ENCODE peak calls at places on chromosomes 11 and 22, in nine cellular contexts. P is activated naive CD8-positive, alpha-beta T cell treated with anti-CD3 and anti-CD28 coated beads, Interleukin-2, amount 50 U/mL, for 24 hours; X is progenitor cell of endocrine pancreas; H is left cardiac atrium; B is left lung; N is cardiac muscle cell; Y is BJ; C is neuronal stem cell; A is NCI-H1436. V is an unnamed sample.

GRCh38 chr11:133075351-133075750 is 456.9 kb downstream of the OPCML start:
- DNase-seq in P (no peak), X (no peak), H (no peak), B (no peak), N (no peak), Y (no peak), C (no peak), A (no peak), V (no peak)

GRCh38 chr11:12159351-12160099 is 49.1 kb downstream of the MICAL2 start:
- DNase-seq in P (peak; percentile 3), X (no peak), H (no peak), B (peak; percentile 43), N (peak; percentile 87), Y (peak; percentile 69), C (no peak), A (no peak), V (peak; percentile 97)

GRCh38 chr11:12893787-12894672 is 115.1 kb upstream of the RASSF10 start:
- DNase-seq in P (peak; percentile 51), X (peak; percentile 53), H (peak; percentile 55), B (no peak), N (peak; percentile 67), Y (no peak), C (peak; percentile 59), A (peak; percentile 48), V (peak; percentile 64)

GRCh38 chr11:17314232-17314547 is 37.4 kb upstream of the NCR3LG1 start:
- DNase-seq in P (no peak), X (no peak), H (no peak), B (no peak), N (peak; percentile 78), Y (peak; percentile 78), C (no peak), A (no peak), V (peak; percentile 89)

GRCh38 chr11:15705886-15706285 is 591.2 kb downstream of the INSC start:
- DNase-seq in P (no peak), X (no peak), H (no peak), B (no peak), N (no peak), Y (no peak), C (no peak), A (no peak), V (peak; percentile 83)

GRCh38 chr11:111454561-111455192 is 57.5 kb downstream of the BTG4 start:
- DNase-seq in P (peak; percentile 82), X (peak; percentile 44), H (peak; percentile 40), B (no peak), N (peak; percentile 67), Y (no peak), C (peak; percentile 47), A (peak; percentile 49), V (peak; percentile 48)

GRCh38 chr11:111407652-111408051 is 28.6 kb upstream of the POU2AF1 start:
- DNase-seq in P (no peak), X (no peak), H (no peak), B (no peak), N (no peak), Y (no peak), C (no peak), A (no peak), V (no peak)

GRCh38 chr11:27839226-27839913 is 139.1 kb upstream of the BDNF start:
- DNase-seq in P (no peak), X (no peak), H (no peak), B (no peak), N (peak; percentile 56), Y (no peak), C (no peak), A (no peak), V (peak; percentile 37)

GRCh38 chr22:26656896-26657851 is at the start of gene MIAT:
- DNase-seq in P (peak; percentile 73), X (no peak), H (peak; percentile 43), B (peak; percentile 49), N (peak; percentile 10), Y (no peak), C (peak; percentile 69), A (peak; percentile 68), V (peak; percentile 30)

GRCh38 chr11:119739021-119739703 is 10.2 kb upstream of the NECTIN1 start:
- DNase-seq in P (no peak), X (no peak), H (no peak), B (no peak), N (no peak), Y (no peak), C (no peak), A (no peak), V (peak; percentile 55)

GRCh38 chr11:62081378-62082291 is 42.2 kb upstream of the INCENP start:
- DNase-seq in P (peak; percentile 86), X (peak; percentile 82), H (peak; percentile 83), B (peak; percentile 82), N (peak; percentile 78), Y (peak; percentile 19), C (peak; percentile 69), A (peak; percentile 60), V (peak; percentile 75)

GRCh38 chr11:74681686-74682651 is 49.3 kb downstream of the CHRDL2 start:
- DNase-seq in P (no peak), X (no peak), H (peak; percentile 37), B (peak; percentile 34), N (no peak), Y (no peak), C (no peak), A (no peak), V (no peak)

GRCh38 chr11:120034881-120035620 is 102.9 kb downstream of the TRIM29 start:
- DNase-seq in P (no peak), X (no peak), H (no peak), B (no peak), N (no peak), Y (no peak), C (no peak), A (no peak), V (no peak)

GRCh38 chr11:120139316-120140069 is 1.6 kb upstream of the TRIM29 start:
- DNase-seq in P (no peak), X (no peak), H (no peak), B (no peak), N (no peak), Y (no peak), C (no peak), A (no peak), V (no peak)

GRCh38 chr11:134254433-134254832 is 1.1 kb downstream of the ACAD8 start:
- DNase-seq in P (no peak), X (no peak), H (no peak), B (no peak), N (no peak), Y (no peak), C (no peak), A (no peak), V (no peak)

V was measured in fibroblast of villous mesenchyme.